ENCODE peak calls at places on chromosomes 12 and 14, in seven cellular contexts. One of them, this sample, is unnamed.

GRCh38 chr14:24032727-24033418 is 18.9 kb upstream of the CARMIL3 start:
- DNase-seq in HFF-Myc: no peak
- DNase-seq in AG04450: no peak
- DNase-seq in cardiac fibroblast: peak
- DNase-seq in neural crest cell: no peak
- DNase-seq in GM13976: no peak
- DNase-seq in foreskin fibroblast: peak
- DNase-seq in this sample: no peak

GRCh38 chr12:68446896-68447806 is 115.0 kb upstream of the MDM1 start:
- DNase-seq in HFF-Myc: no peak
- DNase-seq in AG04450: no peak
- DNase-seq in cardiac fibroblast: peak
- DNase-seq in neural crest cell: no peak
- DNase-seq in GM13976: no peak
- DNase-seq in foreskin fibroblast: peak
- DNase-seq in this sample: no peak

GRCh38 chr14:68112456-68112855 is 292.9 kb downstream of the RAD51B start:
- DNase-seq in HFF-Myc: no peak
- DNase-seq in AG04450: no peak
- DNase-seq in cardiac fibroblast: no peak
- DNase-seq in neural crest cell: no peak
- DNase-seq in GM13976: no peak
- DNase-seq in foreskin fibroblast: no peak
- DNase-seq in this sample: no peak

GRCh38 chr12:99267038-99267437 is 380.5 kb upstream of the GARIN6 start:
- DNase-seq in HFF-Myc: no peak
- DNase-seq in AG04450: no peak
- DNase-seq in cardiac fibroblast: no peak
- DNase-seq in neural crest cell: no peak
- DNase-seq in GM13976: no peak
- DNase-seq in foreskin fibroblast: no peak
- DNase-seq in this sample: no peak

GRCh38 chr12:2691001-2691339 is 103.8 kb upstream of the FKBP4 start:
- DNase-seq in HFF-Myc: no peak
- DNase-seq in AG04450: no peak
- DNase-seq in cardiac fibroblast: no peak
- DNase-seq in neural crest cell: peak
- DNase-seq in GM13976: no peak
- DNase-seq in foreskin fibroblast: peak
- DNase-seq in this sample: peak

GRCh38 chr14:102805454-102805891 is 28.2 kb downstream of the TRAF3 start:
- DNase-seq in HFF-Myc: no peak
- DNase-seq in AG04450: no peak
- DNase-seq in cardiac fibroblast: peak
- DNase-seq in neural crest cell: no peak
- DNase-seq in GM13976: no peak
- DNase-seq in foreskin fibroblast: no peak
- DNase-seq in this sample: peak

GRCh38 chr12:76346798-76347420 is 1.3 kb downstream of the BBS10 start:
- DNase-seq in HFF-Myc: peak
- DNase-seq in AG04450: no peak
- DNase-seq in cardiac fibroblast: peak
- DNase-seq in neural crest cell: no peak
- DNase-seq in GM13976: peak
- DNase-seq in foreskin fibroblast: peak
- DNase-seq in this sample: peak

GRCh38 chr12:65755596-65755978 is 68.7 kb upstream of the HMGA2 start:
- DNase-seq in HFF-Myc: no peak
- DNase-seq in AG04450: no peak
- DNase-seq in cardiac fibroblast: no peak
- DNase-seq in neural crest cell: no peak
- DNase-seq in GM13976: no peak
- DNase-seq in foreskin fibroblast: peak
- DNase-seq in this sample: no peak

GRCh38 chr12:128745772-128746689 is 77.7 kb downstream of the SLC15A4 start:
- DNase-seq in HFF-Myc: no peak
- DNase-seq in AG04450: no peak
- DNase-seq in cardiac fibroblast: no peak
- DNase-seq in neural crest cell: no peak
- DNase-seq in GM13976: no peak
- DNase-seq in foreskin fibroblast: no peak
- DNase-seq in this sample: no peak

GRCh38 chr12:79023784-79024183 is 159.2 kb downstream of the SYT1 start:
- DNase-seq in HFF-Myc: no peak
- DNase-seq in AG04450: no peak
- DNase-seq in cardiac fibroblast: peak
- DNase-seq in neural crest cell: no peak
- DNase-seq in GM13976: no peak
- DNase-seq in foreskin fibroblast: no peak
- DNase-seq in this sample: no peak

GRCh38 chr12:93245543-93245942 is 132.2 kb upstream of the NUDT4 start:
- DNase-seq in HFF-Myc: no peak
- DNase-seq in AG04450: no peak
- DNase-seq in cardiac fibroblast: no peak
- DNase-seq in neural crest cell: no peak
- DNase-seq in GM13976: peak
- DNase-seq in foreskin fibroblast: no peak
- DNase-seq in this sample: peak

GRCh38 chr14:55954108-55954507 is 164.1 kb upstream of the PELI2 start:
- DNase-seq in HFF-Myc: no peak
- DNase-seq in AG04450: no peak
- DNase-seq in cardiac fibroblast: no peak
- DNase-seq in neural crest cell: no peak
- DNase-seq in GM13976: no peak
- DNase-seq in foreskin fibroblast: no peak
- DNase-seq in this sample: no peak

GRCh38 chr14:64770751-64771150 is 66.5 kb downstream of the PLEKHG3 start:
- DNase-seq in HFF-Myc: no peak
- DNase-seq in AG04450: no peak
- DNase-seq in cardiac fibroblast: no peak
- DNase-seq in neural crest cell: no peak
- DNase-seq in GM13976: no peak
- DNase-seq in foreskin fibroblast: no peak
- DNase-seq in this sample: no peak

GRCh38 chr12:12736759-12737676 is 19.9 kb downstream of the CDKN1B start:
- DNase-seq in HFF-Myc: no peak
- DNase-seq in AG04450: no peak
- DNase-seq in cardiac fibroblast: peak
- DNase-seq in neural crest cell: no peak
- DNase-seq in GM13976: peak
- DNase-seq in foreskin fibroblast: peak
- DNase-seq in this sample: peak

GRCh38 chr12:75632452-75632851 is 121.0 kb upstream of the KRR1 start:
- DNase-seq in HFF-Myc: no peak
- DNase-seq in AG04450: no peak
- DNase-seq in cardiac fibroblast: peak
- DNase-seq in neural crest cell: no peak
- DNase-seq in GM13976: no peak
- DNase-seq in foreskin fibroblast: no peak
- DNase-seq in this sample: no peak

GRCh38 chr12:93223440-93224426 is 154.0 kb upstream of the NUDT4 start:
- DNase-seq in HFF-Myc: no peak
- DNase-seq in AG04450: no peak
- DNase-seq in cardiac fibroblast: peak
- DNase-seq in neural crest cell: no peak
- DNase-seq in GM13976: no peak
- DNase-seq in foreskin fibroblast: no peak
- DNase-seq in this sample: no peak

DNA sequence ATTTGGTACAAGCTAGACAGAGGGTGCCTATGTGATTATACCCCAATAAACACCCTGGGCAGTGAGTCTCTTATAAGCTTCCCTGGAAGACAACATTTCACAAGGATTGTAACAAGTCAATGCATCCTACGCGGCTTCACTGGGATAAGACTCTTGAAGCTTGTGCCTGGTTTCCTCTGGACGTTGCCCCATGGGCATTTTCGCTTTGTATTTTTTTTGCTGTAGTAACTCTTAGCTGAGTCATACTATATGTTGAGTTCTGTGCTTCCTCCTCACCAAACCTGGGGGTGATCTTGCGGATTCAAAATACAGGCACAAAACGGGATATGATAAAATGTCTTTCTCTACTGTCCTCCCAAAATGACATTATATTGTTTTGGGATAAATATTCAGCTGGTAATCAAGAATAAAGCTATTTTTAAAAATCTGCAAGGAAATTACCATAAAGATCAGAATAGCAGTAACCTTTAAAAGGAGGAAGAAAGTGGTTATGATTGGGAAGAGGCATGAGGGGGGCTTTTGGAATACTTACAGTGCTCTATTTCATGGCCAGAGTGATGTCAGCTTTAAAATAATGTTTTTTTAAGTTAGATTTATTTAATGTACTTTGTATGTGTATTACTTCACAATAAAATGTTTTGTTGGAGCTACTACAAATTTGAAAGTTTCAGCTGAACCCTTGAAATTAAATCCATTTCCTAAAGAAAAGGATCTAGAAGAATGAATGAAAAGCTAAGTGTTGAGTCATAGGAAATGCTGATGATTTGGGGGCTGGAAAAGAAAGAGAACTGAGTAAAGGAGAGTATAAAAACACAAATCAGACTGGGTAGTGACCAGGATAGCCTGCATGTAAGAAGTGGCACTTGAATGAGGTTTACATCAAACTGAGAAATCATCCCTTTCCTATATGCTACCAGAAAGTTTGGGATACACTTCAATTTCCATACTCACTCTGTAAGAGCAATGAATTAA is 14.7 kb downstream of the BTBD7 start:
- DNase-seq in HFF-Myc: no peak
- DNase-seq in AG04450: no peak
- DNase-seq in cardiac fibroblast: peak
- DNase-seq in neural crest cell: no peak
- DNase-seq in GM13976: no peak
- DNase-seq in foreskin fibroblast: no peak
- DNase-seq in this sample: no peak
- TF ChIP-seq CTCF in HFF-Myc: no peak
- TF ChIP-seq CTCF in AG04450: no peak
- TF ChIP-seq CTCF in cardiac fibroblast: no peak
- TF ChIP-seq CTCF in neural crest cell: no peak
- TF ChIP-seq CTCF in GM13976: no peak
- TF ChIP-seq CTCF in foreskin fibroblast: no peak
- TF ChIP-seq CTCF in this sample: no peak

DNA sequence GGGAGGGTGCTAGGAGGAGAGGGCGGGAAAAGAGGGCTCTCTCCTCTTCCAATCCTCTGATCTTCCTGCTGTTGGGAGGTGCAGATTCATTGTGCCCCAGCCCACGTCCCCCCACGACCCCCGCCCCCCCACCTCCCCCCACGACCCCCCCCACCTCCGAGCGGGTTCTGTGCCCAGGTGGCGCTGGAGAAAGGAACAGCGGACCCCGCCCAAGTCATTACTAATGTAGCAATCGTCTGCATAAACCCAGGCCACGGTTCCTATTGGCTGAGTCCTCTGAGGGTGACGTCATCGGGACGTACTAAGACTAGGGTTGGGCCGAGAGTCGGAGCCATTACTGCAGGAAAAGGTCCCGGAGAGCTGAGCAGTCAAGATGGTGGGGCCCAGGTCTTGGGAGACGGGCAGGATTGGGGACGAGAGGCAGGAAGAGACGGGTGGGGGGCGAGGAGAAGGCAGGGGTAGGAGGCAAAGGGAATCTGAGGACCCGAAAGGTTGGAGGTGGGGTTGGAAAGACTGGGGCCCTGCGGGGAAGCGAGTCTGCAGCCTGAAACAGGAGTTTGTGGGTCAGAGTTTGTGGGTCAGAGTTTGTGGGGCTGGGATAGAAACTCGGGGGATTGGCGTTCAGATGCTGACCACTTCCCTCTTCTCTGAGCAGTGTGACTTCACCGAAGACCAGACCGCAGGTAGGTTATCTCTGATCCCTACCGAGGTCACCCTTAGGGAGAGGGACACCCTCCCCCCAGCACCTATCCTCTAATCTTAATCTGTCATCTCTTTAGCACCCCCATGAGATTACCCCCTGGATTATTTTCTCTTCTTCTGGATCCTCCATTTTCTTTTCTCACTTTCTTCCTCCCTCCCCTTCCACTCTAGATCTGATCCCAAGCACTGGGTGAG is at the start of gene MYL6:
- DNase-seq in HFF-Myc: peak
- DNase-seq in AG04450: peak
- DNase-seq in cardiac fibroblast: peak
- DNase-seq in neural crest cell: peak
- DNase-seq in GM13976: peak
- DNase-seq in foreskin fibroblast: peak
- DNase-seq in this sample: peak
- TF ChIP-seq CTCF in HFF-Myc: no peak
- TF ChIP-seq CTCF in AG04450: no peak
- TF ChIP-seq CTCF in cardiac fibroblast: no peak
- TF ChIP-seq CTCF in neural crest cell: no peak
- TF ChIP-seq CTCF in GM13976: no peak
- TF ChIP-seq CTCF in foreskin fibroblast: no peak
- TF ChIP-seq CTCF in this sample: no peak

GRCh38 chr12:80512781-80513180 is 68.7 kb downstream of the PTPRQ start:
- DNase-seq in HFF-Myc: no peak
- DNase-seq in AG04450: no peak
- DNase-seq in cardiac fibroblast: no peak
- DNase-seq in neural crest cell: no peak
- DNase-seq in GM13976: no peak
- DNase-seq in foreskin fibroblast: no peak
- DNase-seq in this sample: no peak
- TF ChIP-seq CTCF in HFF-Myc: no peak
- TF ChIP-seq CTCF in AG04450: no peak
- TF ChIP-seq CTCF in cardiac fibroblast: no peak
- TF ChIP-seq CTCF in neural crest cell: no peak
- TF ChIP-seq CTCF in GM13976: no peak
- TF ChIP-seq CTCF in foreskin fibroblast: no peak
- TF ChIP-seq CTCF in this sample: no peak

GRCh38 chr14:76267322-76268012 is 108.5 kb upstream of the ESRRB start:
- DNase-seq in HFF-Myc: no peak
- DNase-seq in AG04450: no peak
- DNase-seq in cardiac fibroblast: peak
- DNase-seq in neural crest cell: peak
- DNase-seq in GM13976: peak
- DNase-seq in foreskin fibroblast: peak
- DNase-seq in this sample: no peak
- TF ChIP-seq CTCF in HFF-Myc: no peak
- TF ChIP-seq CTCF in AG04450: peak
- TF ChIP-seq CTCF in cardiac fibroblast: peak
- TF ChIP-seq CTCF in neural crest cell: peak
- TF ChIP-seq CTCF in GM13976: no peak
- TF ChIP-seq CTCF in foreskin fibroblast: peak
- TF ChIP-seq CTCF in this sample: no peak

GRCh38 chr14:96281486-96281885 is 25.5 kb downstream of the BDKRB1 start:
- DNase-seq in HFF-Myc: no peak
- DNase-seq in AG04450: no peak
- DNase-seq in cardiac fibroblast: no peak
- DNase-seq in neural crest cell: no peak
- DNase-seq in GM13976: no peak
- DNase-seq in foreskin fibroblast: no peak
- DNase-seq in this sample: no peak
- TF ChIP-seq CTCF in HFF-Myc: no peak
- TF ChIP-seq CTCF in AG04450: no peak
- TF ChIP-seq CTCF in cardiac fibroblast: no peak
- TF ChIP-seq CTCF in neural crest cell: no peak
- TF ChIP-seq CTCF in GM13976: no peak
- TF ChIP-seq CTCF in foreskin fibroblast: no peak
- TF ChIP-seq CTCF in this sample: no peak

This sample was measured in GM12865.